ENCODE peak calls at places on chromosomes 4 and X, in ten cellular contexts. Z, F, I, V, L, J, O, K, E and Y are unnamed samples.

GRCh38 chrX:443676-444210 is 57.0 kb upstream of the PPP2R3B start:
- DNase-seq in F (no peak), E (no peak), V (no peak), J (no peak), Z (no peak), K (no peak), I (no peak), L (no peak), O (no peak), Y (no peak)

GRCh38 chr4:70902577-70903281 is 560 bp downstream of the MOB1B start:
- DNase-seq in O (no peak), Z (no peak), V (peak), J (no peak), K (peak), I (no peak), L (peak), F (no peak), E (no peak), Y (no peak)

GRCh38 chr4:86965019-86965976 is 30.5 kb downstream of the AFF1 start:
- DNase-seq in O (no peak), V (no peak), L (no peak), K (no peak), J (no peak), E (no peak), I (peak), F (no peak), Z (no peak), Y (no peak)

GRCh38 chr4:158914178-158914577 is 145.4 kb downstream of the FNIP2 start:
- DNase-seq in Z (peak), K (peak), E (no peak), J (no peak), F (no peak), L (no peak), I (no peak), V (peak), O (no peak), Y (no peak)

GRCh38 chr4:946517-947471 is 14.5 kb downstream of the TMEM175 start:
- DNase-seq in L (no peak), I (no peak), K (no peak), F (no peak), V (no peak), J (no peak), O (no peak), E (no peak), Z (no peak), Y (no peak)

GRCh38 chrX:38868941-38869378 is 67.7 kb downstream of the MID1IP1 start:
- DNase-seq in K (peak), F (no peak), L (no peak), J (no peak), E (no peak), Z (no peak), V (peak), O (no peak), I (no peak), Y (peak)

GRCh38 chrX:47623540-47624027 is 3.9 kb upstream of the SYN1 start:
- DNase-seq in F (peak), V (peak), J (peak), I (no peak), K (peak), E (peak), Z (peak), L (peak), O (peak), Y (peak)

GRCh38 chrX:11968991-11969390 is 169.3 kb upstream of the FRMPD4 start:
- DNase-seq in O (no peak), L (no peak), F (no peak), V (no peak), Z (no peak), E (no peak), I (no peak), K (peak), J (no peak), Y (no peak)

GRCh38 chrX:78011846-78012245 is 42.4 kb upstream of the PGAM4 start:
- DNase-seq in J (no peak), L (no peak), E (no peak), K (no peak), F (no peak), V (no peak), O (no peak), Z (no peak), I (no peak), Y (no peak)

GRCh38 chr4:148415500-148415899 is 26.7 kb downstream of the NR3C2 start:
- DNase-seq in V (peak), E (no peak), O (no peak), F (no peak), J (no peak), L (peak), I (no peak), K (peak), Z (no peak), Y (no peak)

GRCh38 chr4:15926486-15926885 is 12.1 kb downstream of the FGFBP1 start:
- DNase-seq in E (no peak), Z (no peak), J (no peak), F (no peak), L (no peak), O (no peak), K (no peak), I (no peak), V (no peak), Y (no peak)

GRCh38 chr4:108135549-108136209 is 33.1 kb downstream of the LEF1 start:
- DNase-seq in Z (no peak), F (no peak), L (no peak), J (no peak), I (no peak), E (no peak), V (no peak), K (no peak), O (no peak), Y (no peak)

GRCh38 chrX:154714925-154715324 is 36.0 kb downstream of the GAB3 start:
- DNase-seq in O (no peak), F (peak), K (peak), Z (no peak), L (peak), J (no peak), V (peak), E (peak), I (no peak), Y (peak)

GRCh38 chrX:25968920-25969319 is 169.2 kb upstream of the MAGEB18 start:
- DNase-seq in Z (no peak), J (no peak), K (peak), I (no peak), O (peak), F (peak), L (no peak), V (no peak), E (no peak), Y (no peak)

GRCh38 chr4:560731-561211 is 15.3 kb downstream of the TMEM271 start:
- DNase-seq in L (no peak), I (no peak), O (no peak), K (no peak), V (no peak), F (no peak), E (no peak), J (no peak), Z (no peak), Y (no peak)

GRCh38 chrX:43349363-43349762 is 306.7 kb upstream of the MAOA start:
- DNase-seq in E (peak), Z (no peak), V (peak), J (no peak), K (peak), O (no peak), F (peak), I (no peak), L (peak), Y (peak)

GRCh38 chrX:14598330-14598729 is 69.0 kb downstream of the GLRA2 start:
- DNase-seq in F (no peak), E (no peak), V (no peak), Z (no peak), I (no peak), O (no peak), L (no peak), J (no peak), K (no peak), Y (no peak)

GRCh38 chr4:37481547-37482129 is 204.5 kb downstream of the RELL1 start:
- DNase-seq in L (no peak), K (no peak), O (no peak), E (no peak), J (no peak), I (no peak), V (no peak), Z (no peak), F (no peak), Y (peak)

GRCh38 chrX:150913511-150913910 is 15.0 kb upstream of the CD99L2 start:
- DNase-seq in E (no peak), V (peak), K (peak), L (peak), I (no peak), Z (no peak), O (no peak), J (no peak), F (no peak), Y (peak)

GRCh38 chrX:127030011-127030738 is 210.6 kb downstream of the PRR32 start:
- DNase-seq in Z (no peak), E (no peak), K (no peak), F (no peak), L (no peak), O (no peak), J (no peak), V (no peak), I (no peak), Y (no peak)

GRCh38 chr4:125105561-125105960 is 209.2 kb upstream of the FAT4 start:
- DNase-seq in V (no peak), F (no peak), L (no peak), O (no peak), Z (no peak), E (no peak), I (no peak), J (no peak), K (peak), Y (no peak)

GRCh38 chr4:74330295-74330750 is 22.1 kb downstream of the EPGN start:
- DNase-seq in J (no peak), V (peak), Z (no peak), E (no peak), F (no peak), K (peak), I (no peak), L (no peak), O (no peak), Y (peak)

GRCh38 chr4:56296449-56296990 is 90.8 kb downstream of the AASDH start:
- DNase-seq in V (no peak), E (no peak), O (no peak), J (no peak), F (no peak), Z (no peak), L (no peak), I (no peak), K (no peak), Y (no peak)

GRCh38 chrX:53089224-53089842 is 4.6 kb upstream of the KANTR start:
- DNase-seq in F (peak), Z (no peak), I (no peak), K (peak), E (no peak), O (peak), V (peak), L (peak), J (no peak), Y (peak)

GRCh38 chr4:159747983-159748382 is 645.1 kb downstream of the RAPGEF2 start:
- DNase-seq in K (no peak), J (no peak), O (no peak), Z (no peak), V (no peak), I (no peak), L (no peak), E (no peak), F (no peak), Y (no peak)

GRCh38 chrX:35016051-35016450 is 73.5 kb downstream of the FAM47B start:
- DNase-seq in E (no peak), F (no peak), I (no peak), O (no peak), V (peak), J (no peak), L (no peak), Z (peak), K (no peak), Y (no peak)

GRCh38 chr4:78710536-78710935 is 65.6 kb upstream of the BMP2K start:
- DNase-seq in Z (no peak), J (no peak), L (no peak), K (no peak), F (no peak), I (no peak), E (no peak), O (no peak), V (peak), Y (no peak)

GRCh38 chr4:156344397-156344796 is 390.7 kb upstream of the CTSO start:
- DNase-seq in F (no peak), V (no peak), K (no peak), L (no peak), I (no peak), E (no peak), O (no peak), J (no peak), Z (no peak), Y (no peak)

GRCh38 chr4:54571293-54571723 is 86.4 kb upstream of the KIT start:
- DNase-seq in I (no peak), O (no peak), F (peak), J (no peak), L (no peak), Z (no peak), E (no peak), K (no peak), V (no peak), Y (no peak)

GRCh38 chr4:103915224-103915869 is 195.6 kb upstream of the TACR3 start:
- DNase-seq in K (peak), F (peak), L (peak), Z (no peak), E (no peak), V (peak), I (peak), O (no peak), J (no peak), Y (peak)

GRCh38 chr4:40848981-40849380 is 99.2 kb downstream of the NSUN7 start:
- DNase-seq in E (no peak), F (no peak), O (no peak), J (no peak), I (no peak), L (no peak), V (peak), K (no peak), Z (no peak), Y (no peak)

GRCh38 chrX:143363419-143363818 is 153.9 kb downstream of the SPANXN3 start:
- DNase-seq in V (no peak), K (no peak), Z (no peak), I (no peak), E (no peak), O (no peak), L (no peak), F (no peak), J (no peak), Y (no peak)

GRCh38 chr4:153785830-153786721 is 2.8 kb downstream of the SFRP2 start:
- DNase-seq in Z (no peak), E (no peak), V (peak), F (peak), L (peak), I (no peak), O (no peak), K (peak), J (no peak), Y (peak)

GRCh38 chr4:96035727-96036126 is 195.8 kb downstream of the PDHA2 start:
- DNase-seq in I (no peak), V (no peak), L (no peak), Z (no peak), F (no peak), K (peak), J (no peak), O (no peak), E (no peak), Y (peak)